ENCODE peak calls at places on chromosome 15, in eight cellular contexts. One of them, this sample, is unnamed.

GRCh38 chr15:27771892-27772291 is 327.2 kb downstream of the OCA2 start:
- DNase-seq in GM13977: no peak
- DNase-seq in endothelial cell: no peak
- DNase-seq in suprapubic skin: no peak
- DNase-seq in glutamatergic neuron: no peak
- DNase-seq in OCI-LY7: no peak
- DNase-seq in activated B cell treated with CpG ODN at 0.5 μM for 24 hours: no peak
- DNase-seq in progenitor cell of endocrine pancreas: no peak
- DNase-seq in this sample: no peak

GRCh38 chr15:52256366-52256765 is 39.2 kb downstream of the MYO5C start:
- DNase-seq in OCI-LY7: peak
- DNase-seq in progenitor cell of endocrine pancreas: peak
- DNase-seq in GM13977: peak
- DNase-seq in suprapubic skin: peak
- DNase-seq in glutamatergic neuron: peak
- DNase-seq in endothelial cell: peak
- DNase-seq in activated B cell treated with CpG ODN at 0.5 μM for 24 hours: peak
- DNase-seq in this sample: peak

GRCh38 chr15:70267879-70268278 is 170.2 kb upstream of the TLE3 start:
- DNase-seq in progenitor cell of endocrine pancreas: no peak
- DNase-seq in endothelial cell: no peak
- DNase-seq in OCI-LY7: no peak
- DNase-seq in activated B cell treated with CpG ODN at 0.5 μM for 24 hours: no peak
- DNase-seq in GM13977: no peak
- DNase-seq in suprapubic skin: no peak
- DNase-seq in glutamatergic neuron: no peak
- DNase-seq in this sample: no peak

GRCh38 chr15:51134416-51135199 is 39.9 kb upstream of the TNFAIP8L3 start:
- DNase-seq in suprapubic skin: no peak
- DNase-seq in GM13977: no peak
- DNase-seq in progenitor cell of endocrine pancreas: no peak
- DNase-seq in glutamatergic neuron: no peak
- DNase-seq in activated B cell treated with CpG ODN at 0.5 μM for 24 hours: no peak
- DNase-seq in endothelial cell: no peak
- DNase-seq in OCI-LY7: no peak
- DNase-seq in this sample: no peak

GRCh38 chr15:69570997-69571396 is 118.4 kb downstream of the RPLP1 start:
- DNase-seq in endothelial cell: no peak
- DNase-seq in GM13977: no peak
- DNase-seq in suprapubic skin: no peak
- DNase-seq in glutamatergic neuron: no peak
- DNase-seq in progenitor cell of endocrine pancreas: no peak
- DNase-seq in activated B cell treated with CpG ODN at 0.5 μM for 24 hours: no peak
- DNase-seq in OCI-LY7: no peak
- DNase-seq in this sample: no peak

GRCh38 chr15:65426216-65426853 is 3.6 kb upstream of the IGDCC4 start:
- DNase-seq in OCI-LY7: no peak
- DNase-seq in suprapubic skin: no peak
- DNase-seq in GM13977: no peak
- DNase-seq in glutamatergic neuron: no peak
- DNase-seq in endothelial cell: no peak
- DNase-seq in activated B cell treated with CpG ODN at 0.5 μM for 24 hours: no peak
- DNase-seq in progenitor cell of endocrine pancreas: no peak
- DNase-seq in this sample: no peak

GRCh38 chr15:70955151-70955550 is 62.5 kb downstream of the LRRC49 start:
- DNase-seq in activated B cell treated with CpG ODN at 0.5 μM for 24 hours: no peak
- DNase-seq in glutamatergic neuron: no peak
- DNase-seq in progenitor cell of endocrine pancreas: no peak
- DNase-seq in suprapubic skin: no peak
- DNase-seq in GM13977: no peak
- DNase-seq in OCI-LY7: no peak
- DNase-seq in endothelial cell: no peak
- DNase-seq in this sample: no peak

GRCh38 chr15:38611228-38611627 is 46.6 kb upstream of the RASGRP1 start:
- DNase-seq in progenitor cell of endocrine pancreas: no peak
- DNase-seq in activated B cell treated with CpG ODN at 0.5 μM for 24 hours: no peak
- DNase-seq in OCI-LY7: no peak
- DNase-seq in suprapubic skin: no peak
- DNase-seq in glutamatergic neuron: no peak
- DNase-seq in endothelial cell: no peak
- DNase-seq in GM13977: no peak
- DNase-seq in this sample: no peak

GRCh38 chr15:67242665-67243064 is 11.8 kb downstream of the AAGAB start:
- DNase-seq in GM13977: no peak
- DNase-seq in endothelial cell: no peak
- DNase-seq in suprapubic skin: no peak
- DNase-seq in glutamatergic neuron: no peak
- DNase-seq in activated B cell treated with CpG ODN at 0.5 μM for 24 hours: no peak
- DNase-seq in progenitor cell of endocrine pancreas: no peak
- DNase-seq in OCI-LY7: no peak
- DNase-seq in this sample: no peak

GRCh38 chr15:89785064-89785770 is 9.1 kb downstream of the MESP2 start:
- DNase-seq in endothelial cell: no peak
- DNase-seq in suprapubic skin: no peak
- DNase-seq in progenitor cell of endocrine pancreas: no peak
- DNase-seq in activated B cell treated with CpG ODN at 0.5 μM for 24 hours: no peak
- DNase-seq in OCI-LY7: no peak
- DNase-seq in glutamatergic neuron: no peak
- DNase-seq in GM13977: no peak
- DNase-seq in this sample: no peak

GRCh38 chr15:35506272-35506870 is 39.6 kb downstream of the DPH6 start:
- DNase-seq in endothelial cell: no peak
- DNase-seq in activated B cell treated with CpG ODN at 0.5 μM for 24 hours: no peak
- DNase-seq in GM13977: no peak
- DNase-seq in progenitor cell of endocrine pancreas: no peak
- DNase-seq in OCI-LY7: no peak
- DNase-seq in suprapubic skin: no peak
- DNase-seq in glutamatergic neuron: no peak
- DNase-seq in this sample: no peak

GRCh38 chr15:100438570-100438969 is 90.2 kb downstream of the CERS3 start:
- DNase-seq in suprapubic skin: peak
- DNase-seq in glutamatergic neuron: no peak
- DNase-seq in activated B cell treated with CpG ODN at 0.5 μM for 24 hours: no peak
- DNase-seq in OCI-LY7: peak
- DNase-seq in progenitor cell of endocrine pancreas: no peak
- DNase-seq in endothelial cell: no peak
- DNase-seq in GM13977: no peak
- DNase-seq in this sample: no peak

GRCh38 chr15:101813803-101814534 is 2.0 kb downstream of the OR4F15 start:
- DNase-seq in activated B cell treated with CpG ODN at 0.5 μM for 24 hours: no peak
- DNase-seq in endothelial cell: no peak
- DNase-seq in GM13977: no peak
- DNase-seq in glutamatergic neuron: no peak
- DNase-seq in OCI-LY7: no peak
- DNase-seq in progenitor cell of endocrine pancreas: no peak
- DNase-seq in suprapubic skin: no peak
- DNase-seq in this sample: no peak

GRCh38 chr15:100373942-100374341 is 32.2 kb upstream of the ADAMTS17 start:
- DNase-seq in glutamatergic neuron: no peak
- DNase-seq in endothelial cell: no peak
- DNase-seq in GM13977: peak
- DNase-seq in OCI-LY7: no peak
- DNase-seq in activated B cell treated with CpG ODN at 0.5 μM for 24 hours: no peak
- DNase-seq in progenitor cell of endocrine pancreas: no peak
- DNase-seq in suprapubic skin: no peak
- DNase-seq in this sample: no peak

GRCh38 chr15:96223939-96224338 is 106.6 kb upstream of the NR2F2 start:
- DNase-seq in endothelial cell: no peak
- DNase-seq in activated B cell treated with CpG ODN at 0.5 μM for 24 hours: no peak
- DNase-seq in OCI-LY7: no peak
- DNase-seq in progenitor cell of endocrine pancreas: no peak
- DNase-seq in GM13977: no peak
- DNase-seq in glutamatergic neuron: no peak
- DNase-seq in suprapubic skin: no peak
- DNase-seq in this sample: no peak

GRCh38 chr15:25238716-25239470 is 199.9 kb downstream of the UBE3A start:
- DNase-seq in OCI-LY7: no peak
- DNase-seq in endothelial cell: no peak
- DNase-seq in glutamatergic neuron: no peak
- DNase-seq in progenitor cell of endocrine pancreas: no peak
- DNase-seq in suprapubic skin: peak
- DNase-seq in GM13977: no peak
- DNase-seq in activated B cell treated with CpG ODN at 0.5 μM for 24 hours: no peak
- DNase-seq in this sample: no peak

GRCh38 chr15:77905301-77905920 is 172.1 kb downstream of the TBC1D2B start:
- DNase-seq in glutamatergic neuron: no peak
- DNase-seq in activated B cell treated with CpG ODN at 0.5 μM for 24 hours: no peak
- DNase-seq in suprapubic skin: peak
- DNase-seq in endothelial cell: no peak
- DNase-seq in progenitor cell of endocrine pancreas: no peak
- DNase-seq in GM13977: no peak
- DNase-seq in OCI-LY7: no peak
- DNase-seq in this sample: no peak

GRCh38 chr15:29968099-29968892 is 114.5 kb upstream of the GOLGA8J start:
- DNase-seq in glutamatergic neuron: peak
- DNase-seq in OCI-LY7: no peak
- DNase-seq in suprapubic skin: no peak
- DNase-seq in activated B cell treated with CpG ODN at 0.5 μM for 24 hours: no peak
- DNase-seq in endothelial cell: peak
- DNase-seq in GM13977: no peak
- DNase-seq in progenitor cell of endocrine pancreas: peak
- DNase-seq in this sample: no peak

GRCh38 chr15:67080900-67081431 is 15.6 kb downstream of the SMAD3 start:
- DNase-seq in GM13977: peak
- DNase-seq in endothelial cell: no peak
- DNase-seq in OCI-LY7: peak
- DNase-seq in activated B cell treated with CpG ODN at 0.5 μM for 24 hours: peak
- DNase-seq in glutamatergic neuron: no peak
- DNase-seq in suprapubic skin: no peak
- DNase-seq in progenitor cell of endocrine pancreas: no peak
- DNase-seq in this sample: peak

GRCh38 chr15:60074181-60074885 is 70.2 kb downstream of the FOXB1 start:
- DNase-seq in activated B cell treated with CpG ODN at 0.5 μM for 24 hours: no peak
- DNase-seq in suprapubic skin: no peak
- DNase-seq in progenitor cell of endocrine pancreas: no peak
- DNase-seq in glutamatergic neuron: no peak
- DNase-seq in GM13977: no peak
- DNase-seq in OCI-LY7: no peak
- DNase-seq in endothelial cell: no peak
- DNase-seq in this sample: no peak

GRCh38 chr15:42140383-42141070 is 15.9 kb downstream of the PLA2G4F start:
- DNase-seq in endothelial cell: no peak
- DNase-seq in OCI-LY7: no peak
- DNase-seq in GM13977: no peak
- DNase-seq in glutamatergic neuron: no peak
- DNase-seq in activated B cell treated with CpG ODN at 0.5 μM for 24 hours: no peak
- DNase-seq in suprapubic skin: peak
- DNase-seq in progenitor cell of endocrine pancreas: no peak
- DNase-seq in this sample: no peak

GRCh38 chr15:37076543-37076942 is 23.8 kb downstream of the MEIS2 start:
- DNase-seq in suprapubic skin: no peak
- DNase-seq in progenitor cell of endocrine pancreas: no peak
- DNase-seq in glutamatergic neuron: no peak
- DNase-seq in activated B cell treated with CpG ODN at 0.5 μM for 24 hours: no peak
- DNase-seq in endothelial cell: no peak
- DNase-seq in OCI-LY7: no peak
- DNase-seq in GM13977: no peak
- DNase-seq in this sample: no peak
- TF ChIP-seq CTCF in suprapubic skin: no peak
- TF ChIP-seq CTCF in progenitor cell of endocrine pancreas: no peak
- TF ChIP-seq CTCF in glutamatergic neuron: no peak
- TF ChIP-seq CTCF in activated B cell treated with CpG ODN at 0.5 μM for 24 hours: no peak
- TF ChIP-seq CTCF in endothelial cell: no peak
- TF ChIP-seq CTCF in OCI-LY7: no peak
- TF ChIP-seq CTCF in GM13977: no peak
- TF ChIP-seq CTCF in this sample: no peak

GRCh38 chr15:81413851-81414250 is 39.8 kb upstream of the TMC3 start:
- DNase-seq in suprapubic skin: no peak
- DNase-seq in GM13977: no peak
- DNase-seq in endothelial cell: no peak
- DNase-seq in glutamatergic neuron: no peak
- DNase-seq in OCI-LY7: no peak
- DNase-seq in progenitor cell of endocrine pancreas: no peak
- DNase-seq in activated B cell treated with CpG ODN at 0.5 μM for 24 hours: no peak
- DNase-seq in this sample: no peak

GRCh38 chr15:81407679-81408078 is 33.7 kb upstream of the TMC3 start:
- DNase-seq in endothelial cell: no peak
- DNase-seq in GM13977: no peak
- DNase-seq in activated B cell treated with CpG ODN at 0.5 μM for 24 hours: no peak
- DNase-seq in progenitor cell of endocrine pancreas: no peak
- DNase-seq in suprapubic skin: no peak
- DNase-seq in OCI-LY7: no peak
- DNase-seq in glutamatergic neuron: no peak
- DNase-seq in this sample: no peak

GRCh38 chr15:81411969-81412633 is 38.1 kb upstream of the TMC3 start:
- DNase-seq in GM13977: no peak
- DNase-seq in suprapubic skin: no peak
- DNase-seq in activated B cell treated with CpG ODN at 0.5 μM for 24 hours: no peak
- DNase-seq in glutamatergic neuron: no peak
- DNase-seq in OCI-LY7: no peak
- DNase-seq in endothelial cell: no peak
- DNase-seq in progenitor cell of endocrine pancreas: no peak
- DNase-seq in this sample: no peak

GRCh38 chr15:81410318-81410753 is 36.3 kb upstream of the TMC3 start:
- DNase-seq in endothelial cell: peak
- DNase-seq in GM13977: peak
- DNase-seq in progenitor cell of endocrine pancreas: no peak
- DNase-seq in suprapubic skin: peak
- DNase-seq in activated B cell treated with CpG ODN at 0.5 μM for 24 hours: no peak
- DNase-seq in OCI-LY7: peak
- DNase-seq in glutamatergic neuron: no peak
- DNase-seq in this sample: peak

GRCh38 chr15:81411056-81411455 is 37.0 kb upstream of the TMC3 start:
- DNase-seq in glutamatergic neuron: no peak
- DNase-seq in progenitor cell of endocrine pancreas: no peak
- DNase-seq in OCI-LY7: no peak
- DNase-seq in suprapubic skin: no peak
- DNase-seq in activated B cell treated with CpG ODN at 0.5 μM for 24 hours: no peak
- DNase-seq in GM13977: no peak
- DNase-seq in endothelial cell: no peak
- DNase-seq in this sample: no peak
- TF ChIP-seq CTCF in glutamatergic neuron: no peak
- TF ChIP-seq CTCF in progenitor cell of endocrine pancreas: peak
- TF ChIP-seq CTCF in OCI-LY7: no peak
- TF ChIP-seq CTCF in suprapubic skin: no peak
- TF ChIP-seq CTCF in activated B cell treated with CpG ODN at 0.5 μM for 24 hours: no peak
- TF ChIP-seq CTCF in GM13977: no peak
- TF ChIP-seq CTCF in endothelial cell: no peak
- TF ChIP-seq CTCF in this sample: no peak

GRCh38 chr15:62125763-62126162 is 39.3 kb downstream of the C2CD4B start:
- DNase-seq in progenitor cell of endocrine pancreas: no peak
- DNase-seq in glutamatergic neuron: no peak
- DNase-seq in suprapubic skin: no peak
- DNase-seq in endothelial cell: no peak
- DNase-seq in OCI-LY7: peak
- DNase-seq in activated B cell treated with CpG ODN at 0.5 μM for 24 hours: no peak
- DNase-seq in GM13977: no peak
- DNase-seq in this sample: no peak
- TF ChIP-seq CTCF in progenitor cell of endocrine pancreas: peak
- TF ChIP-seq CTCF in glutamatergic neuron: no peak
- TF ChIP-seq CTCF in suprapubic skin: peak
- TF ChIP-seq CTCF in endothelial cell: no peak
- TF ChIP-seq CTCF in OCI-LY7: peak
- TF ChIP-seq CTCF in activated B cell treated with CpG ODN at 0.5 μM for 24 hours: no peak
- TF ChIP-seq CTCF in GM13977: peak
- TF ChIP-seq CTCF in this sample: no peak

DNA sequence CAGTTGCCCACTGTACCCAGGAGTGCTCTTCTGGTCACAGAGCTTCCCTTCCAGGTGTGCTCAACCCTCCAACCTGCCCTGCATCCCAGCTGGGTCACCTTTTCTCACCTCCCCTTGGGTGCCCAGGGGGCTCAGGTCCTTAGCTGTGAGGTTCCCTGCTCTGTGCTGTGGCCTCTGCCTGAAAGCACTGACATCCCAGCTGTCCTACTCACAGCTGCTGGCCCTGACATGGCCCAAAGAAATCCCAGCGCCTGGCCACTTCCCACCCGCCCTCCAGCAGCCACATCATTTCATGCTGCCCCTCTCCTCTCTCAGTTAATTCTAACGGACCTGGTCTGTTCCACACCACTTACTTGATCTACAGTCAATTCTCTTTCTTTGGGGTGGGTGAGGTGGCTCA is 79.9 kb downstream of the ISG20 start:
- DNase-seq in endothelial cell: no peak
- DNase-seq in progenitor cell of endocrine pancreas: no peak
- DNase-seq in activated B cell treated with CpG ODN at 0.5 μM for 24 hours: no peak
- DNase-seq in suprapubic skin: no peak
- DNase-seq in GM13977: no peak
- DNase-seq in glutamatergic neuron: no peak
- DNase-seq in OCI-LY7: no peak
- DNase-seq in this sample: no peak
- TF ChIP-seq CTCF in endothelial cell: no peak
- TF ChIP-seq CTCF in progenitor cell of endocrine pancreas: no peak
- TF ChIP-seq CTCF in activated B cell treated with CpG ODN at 0.5 μM for 24 hours: no peak
- TF ChIP-seq CTCF in suprapubic skin: no peak
- TF ChIP-seq CTCF in GM13977: no peak
- TF ChIP-seq CTCF in glutamatergic neuron: no peak
- TF ChIP-seq CTCF in OCI-LY7: no peak
- TF ChIP-seq CTCF in this sample: no peak

This sample was measured in GM20000.